ENCODE peak calls at places on chromosomes 13 and 19, in nine cellular contexts. C is HTR-8/SVneo, H is cardiac fibroblast, M is hepatic stellate cell, L is iris pigment epithelial cell, Q is foreskin fibroblast, K is sigmoid colon, I is GM04503, Z is left ventricle myocardium inferior. F is an unnamed sample.

GRCh38 chr13:98397221-98397620 is 179.7 kb downstream of the STK24 start:
- DNase-seq in C (no peak), M (peak), Z (no peak), L (peak), H (peak), Q (peak), K (no peak), I (no peak), F (no peak)

GRCh38 chr13:46383383-46383782 is 3.7 kb downstream of the RUBCNL start:
- DNase-seq in K (no peak), I (no peak), Q (no peak), C (no peak), L (no peak), Z (no peak), H (no peak), M (no peak), F (no peak)

GRCh38 chr19:42452590-42452989 is 9.8 kb upstream of the CXCL17 start:
- DNase-seq in L (no peak), C (no peak), Q (no peak), K (no peak), M (no peak), Z (no peak), I (no peak), H (no peak), F (no peak)

GRCh38 chr13:48636550-48636949 is 17.2 kb upstream of the CYSLTR2 start:
- DNase-seq in Q (peak), H (peak), I (no peak), K (no peak), M (no peak), C (no peak), Z (no peak), L (peak), F (no peak)

GRCh38 chr13:94706854-94707399 is 5.4 kb downstream of the SOX21 start:
- DNase-seq in Q (no peak), H (no peak), K (no peak), I (no peak), C (no peak), Z (no peak), M (no peak), L (no peak), F (no peak)

GRCh38 chr13:43153436-43154082 is 130.2 kb downstream of the DNAJC15 start:
- DNase-seq in I (no peak), C (peak), Z (no peak), L (peak), Q (peak), K (no peak), H (peak), M (no peak), F (peak)

GRCh38 chr13:34152996-34153395 is 335.0 kb downstream of the RFC3 start:
- DNase-seq in K (no peak), Z (no peak), C (no peak), I (no peak), M (no peak), H (no peak), Q (no peak), L (no peak), F (no peak)

GRCh38 chr19:46945668-46946067 is 74.0 kb upstream of the NPAS1 start:
- DNase-seq in Q (peak), I (no peak), K (no peak), Z (no peak), M (no peak), H (no peak), C (no peak), L (no peak), F (no peak)

GRCh38 chr19:11587302-11587972 is 9.8 kb upstream of the ZNF627 start:
- DNase-seq in Q (peak), H (peak), C (peak), L (peak), I (no peak), K (peak), Z (peak), M (peak), F (peak)

GRCh38 chr13:109904218-109904617 is 117.8 kb upstream of the IRS2 start:
- DNase-seq in K (no peak), C (no peak), Z (no peak), Q (no peak), L (peak), M (no peak), H (peak), I (no peak), F (no peak)

GRCh38 chr13:41465215-41465907 is 8.0 kb downstream of the RGCC start:
- DNase-seq in C (no peak), H (peak), Z (peak), Q (peak), I (no peak), L (peak), K (no peak), M (peak), F (no peak)

GRCh38 chr13:32984857-32985626 is 31.2 kb upstream of the KL start:
- DNase-seq in H (no peak), K (peak), L (peak), C (no peak), I (no peak), Z (no peak), Q (no peak), M (no peak), F (no peak)

GRCh38 chr19:49852631-49853126 is 1.7 kb downstream of the PTOV1 start:
- DNase-seq in Q (peak), Z (no peak), L (no peak), K (no peak), M (no peak), H (no peak), C (no peak), I (no peak), F (no peak)

GRCh38 chr13:36163303-36163702 is 32.1 kb upstream of the DCLK1 start:
- DNase-seq in M (no peak), Z (no peak), H (no peak), I (no peak), L (no peak), K (no peak), Q (no peak), C (no peak), F (no peak)

GRCh38 chr13:35354305-35354704 is 122.2 kb downstream of the MAB21L1 start:
- DNase-seq in Z (no peak), I (no peak), M (no peak), H (no peak), L (no peak), K (no peak), Q (peak), C (no peak), F (no peak)

GRCh38 chr19:40560092-40560507 is 16.6 kb upstream of the SHKBP1 start:
- DNase-seq in M (no peak), Z (no peak), C (no peak), H (no peak), Q (no peak), I (no peak), L (no peak), K (no peak), F (no peak)

GRCh38 chr19:37964109-37964508 is 57.1 kb downstream of the SIPA1L3 start:
- DNase-seq in Q (no peak), K (no peak), M (no peak), C (no peak), H (no peak), I (no peak), Z (no peak), L (peak), F (no peak)

GRCh38 chr19:1276620-1277007 is 1.3 kb downstream of the FAM174C start:
- DNase-seq in Q (no peak), H (no peak), C (no peak), Z (no peak), L (no peak), M (no peak), I (no peak), K (no peak), F (no peak)

GRCh38 chr19:40578442-40578908 is 1.8 kb downstream of the SHKBP1 start:
- DNase-seq in I (no peak), L (peak), H (peak), M (no peak), Q (peak), K (no peak), C (peak), Z (no peak), F (peak)

GRCh38 chr13:78875792-78876580 is 217.0 kb upstream of the OBI1 start:
- DNase-seq in K (no peak), M (no peak), C (no peak), Z (no peak), Q (no peak), I (no peak), L (no peak), H (no peak), F (no peak)

GRCh38 chr13:50521750-50522149 is 321.7 kb downstream of the DLEU7 start:
- DNase-seq in Q (peak), L (peak), H (peak), K (no peak), I (no peak), M (no peak), C (no peak), Z (no peak), F (no peak)

GRCh38 chr13:96982672-96983071 is 11.6 kb downstream of the OXGR1 start:
- DNase-seq in H (peak), Z (no peak), Q (peak), M (no peak), L (peak), I (no peak), C (no peak), K (no peak), F (no peak)

GRCh38 chr13:44394649-44395048 is 21.0 kb downstream of the SERP2 start:
- DNase-seq in I (no peak), C (no peak), K (peak), Z (no peak), L (no peak), H (no peak), M (no peak), Q (no peak), F (no peak)

GRCh38 chr19:53365899-53366493 is 491 bp downstream of the ZNF525 start:
- DNase-seq in K (no peak), Q (no peak), I (no peak), M (no peak), C (no peak), H (no peak), L (no peak), Z (peak), F (no peak)

GRCh38 chr13:74062933-74063332 is 71.3 kb downstream of the KLF12 start:
- DNase-seq in Z (peak), H (peak), M (peak), C (no peak), L (peak), K (peak), I (no peak), Q (peak), F (no peak)

GRCh38 chr19:46785980-46786235 is 2.5 kb downstream of the SLC1A5 start:
- DNase-seq in Q (no peak), I (no peak), C (no peak), Z (no peak), H (no peak), M (no peak), K (no peak), L (no peak), F (no peak)

GRCh38 chr13:93004919-93005318 is 221.7 kb upstream of the GPC6 start:
- DNase-seq in I (no peak), L (peak), M (no peak), Z (no peak), C (no peak), H (peak), K (no peak), Q (no peak), F (no peak)

GRCh38 chr13:44904982-44905381 is 84.3 kb downstream of the NUFIP1 start:
- DNase-seq in M (peak), K (peak), Q (peak), Z (peak), H (peak), C (peak), L (peak), I (peak), F (peak)

GRCh38 chr19:35216833-35217707 is 11.5 kb downstream of the FAM187B start:
- DNase-seq in I (no peak), Z (no peak), C (no peak), Q (no peak), K (no peak), M (no peak), L (no peak), H (no peak), F (no peak)

GRCh38 chr19:38042132-38042531 is 135.1 kb downstream of the SIPA1L3 start:
- DNase-seq in L (no peak), H (no peak), C (no peak), Q (no peak), M (no peak), Z (no peak), I (no peak), K (no peak), F (no peak)

GRCh38 chr13:79245937-79246574 is 160.0 kb downstream of the RBM26 start:
- DNase-seq in K (no peak), M (no peak), Z (no peak), C (no peak), Q (no peak), I (no peak), L (no peak), H (no peak), F (no peak)

GRCh38 chr19:17294051-17294891 is 9.0 kb downstream of the ABHD8 start:
- DNase-seq in C (no peak), L (peak), I (no peak), K (no peak), H (peak), M (no peak), Z (no peak), Q (peak), F (peak)

GRCh38 chr19:3722443-3723109 is 14.4 kb downstream of the TJP3 start:
- DNase-seq in L (no peak), H (no peak), M (no peak), Q (no peak), C (no peak), Z (no peak), K (no peak), I (no peak), F (no peak)

GRCh38 chr13:77384999-77385398 is 58.1 kb upstream of the MYCBP2 start:
- DNase-seq in Q (peak), K (no peak), M (no peak), H (peak), C (no peak), I (no peak), Z (no peak), L (peak), F (no peak)

GRCh38 chr13:50130686-50131051 is 115.4 kb downstream of the KCNRG start:
- DNase-seq in M (peak), L (peak), I (no peak), Q (peak), Z (peak), K (no peak), C (no peak), H (peak), F (no peak)

GRCh38 chr13:22126433-22127021 is 455.7 kb downstream of the FGF9 start:
- DNase-seq in K (no peak), M (no peak), Z (no peak), C (no peak), I (no peak), H (no peak), L (no peak), Q (no peak), F (no peak)